ENCODE peak calls at places on chromosomes 12 and 14, in four cellular contexts. R is naive thymus-derived CD8-positive, alpha-beta T cell; N is NCI-H1092 treated with DMSO at 0.1 percent for 48 hours; S is nucleus accumbens. W is an unnamed sample.

GRCh38 chr12:19388131-19388549 is 51.2 kb upstream of the AEBP2 start:
- DNase-seq in R (no peak), N (no peak), S (no peak), W (no peak)

GRCh38 chr14:63759454-63759853 is 31.6 kb upstream of the SGPP1 start:
- DNase-seq in S (no peak), R (no peak), N (no peak), W (no peak)

GRCh38 chr14:105247715-105248367 is 492 bp upstream of the BTBD6 start:
- DNase-seq in R (no peak), S (no peak), N (no peak), W (no peak)

GRCh38 chr14:96198430-96199133 is 6.1 kb upstream of the BDKRB2 start:
- DNase-seq in N (no peak), R (no peak), S (no peak), W (no peak)

GRCh38 chr12:85468356-85469157 is 188.5 kb downstream of the ALX1 start:
- DNase-seq in S (peak; percentile 7), N (peak; percentile 35), R (no peak), W (peak; percentile 3)

GRCh38 chr12:53195516-53196420 is 11.3 kb downstream of the ITGB7 start:
- DNase-seq in R (no peak), N (no peak), S (no peak), W (no peak)

GRCh38 chr12:104138747-104139186 is 757 bp upstream of the NFYB start:
- DNase-seq in N (no peak), S (peak; percentile 52), R (no peak), W (no peak)

GRCh38 chr12:117148642-117149041 is 41.6 kb downstream of the FBXO21 start:
- DNase-seq in R (no peak), S (no peak), N (no peak), W (no peak)

GRCh38 chr12:117025481-117026151 is 73.6 kb downstream of the TESC start:
- DNase-seq in N (peak; percentile 60), S (peak; percentile 76), R (no peak), W (no peak)

GRCh38 chr12:46472893-46473633 is 100.5 kb upstream of the SLC38A2 start:
- DNase-seq in N (peak; percentile 69), S (no peak), R (no peak), W (no peak)

GRCh38 chr12:5344131-5344530 is 87.8 kb upstream of the NTF3 start:
- DNase-seq in R (no peak), N (no peak), S (no peak), W (no peak)

GRCh38 chr12:96083020-96083489 is 47.7 kb upstream of the LTA4H start:
- DNase-seq in S (no peak), R (no peak), N (no peak), W (no peak)

GRCh38 chr12:1630081-1630826 is 1.2 kb downstream of the WNT5B start:
- DNase-seq in R (no peak), S (no peak), N (peak; percentile 67), W (peak; percentile 17)

GRCh38 chr14:22579218-22579617 is 9.8 kb downstream of the DAD1 start:
- DNase-seq in R (no peak), S (no peak), N (no peak), W (no peak)

GRCh38 chr14:94411638-94412037 is 23.2 kb upstream of the SERPINA1 start:
- DNase-seq in S (no peak), N (no peak), R (no peak), W (no peak)

W was measured in naive B cell.